ENCODE peak calls at places on chromosomes 3 and 15, in ten cellular contexts. S, I, Q, T, B, N, R, M, W and A are unnamed samples.

GRCh38 chr15:77798151-77798550 is 165.4 kb upstream of the LINGO1 start:
- DNase-seq in M (no peak), T (no peak), I (no peak), S (no peak), N (no peak), W (no peak), B (no peak), R (no peak), Q (no peak), A (no peak)

GRCh38 chr15:47616876-47617275 is 100.4 kb upstream of the SEMA6D start:
- DNase-seq in S (peak; percentile 68), T (no peak), M (no peak), B (no peak), N (no peak), W (no peak), I (no peak), R (no peak), Q (no peak), A (no peak)

GRCh38 chr3:28907616-28908015 is 373.3 kb upstream of the RBMS3 start:
- DNase-seq in I (no peak), R (no peak), W (no peak), B (no peak), S (no peak), Q (no peak), M (no peak), N (no peak), T (no peak), A (no peak)

GRCh38 chr3:55061619-55062018 is 133.8 kb upstream of the LRTM1 start:
- DNase-seq in R (no peak), N (no peak), Q (no peak), T (no peak), M (no peak), S (no peak), W (no peak), I (no peak), B (no peak), A (no peak)

GRCh38 chr15:42494998-42495360 is 455 bp upstream of the SNAP23 start:
- DNase-seq in Q (peak; percentile 63), W (no peak), I (no peak), T (peak; percentile 77), N (peak; percentile 76), R (peak; percentile 74), M (peak; percentile 44), B (peak; percentile 63), S (peak; percentile 67), A (peak; percentile 45)

GRCh38 chr3:179735321-179735720 is 82.5 kb downstream of the USP13 start:
- DNase-seq in R (no peak), W (no peak), T (no peak), S (peak; percentile 40), Q (no peak), B (no peak), I (no peak), N (no peak), M (no peak), A (no peak)

GRCh38 chr3:183131735-183132134 is 30.8 kb downstream of the LAMP3 start:
- DNase-seq in W (no peak), T (peak; percentile 73), B (no peak), M (no peak), N (no peak), R (no peak), I (no peak), S (peak; percentile 33), Q (peak; percentile 75), A (no peak)

GRCh38 chr3:139260041-139260486 is 83.8 kb upstream of the MRPS22 start:
- DNase-seq in I (no peak), M (no peak), S (no peak), N (no peak), Q (no peak), B (no peak), W (no peak), R (no peak), T (no peak), A (no peak)

GRCh38 chr15:53072077-53072476 is 281.9 kb upstream of the ONECUT1 start:
- DNase-seq in T (peak; percentile 8), S (peak; percentile 87), Q (peak; percentile 6), R (no peak), M (no peak), I (no peak), B (peak; percentile 21), W (no peak), N (peak; percentile 52), A (peak; percentile 2)

GRCh38 chr3:48466386-48467109 is 20.0 kb downstream of the ATRIP start:
- DNase-seq in T (no peak), M (peak; percentile 48), I (peak; percentile 35), N (no peak), Q (no peak), B (no peak), R (peak; percentile 74), W (no peak), S (peak; percentile 32), A (no peak)

GRCh38 chr15:56964182-56964581 is 45.7 kb downstream of the TCF12 start:
- DNase-seq in M (no peak), T (peak; percentile 42), I (no peak), Q (peak; percentile 75), W (no peak), B (peak; percentile 33), R (no peak), N (no peak), S (no peak), A (no peak)

GRCh38 chr15:24150542-24150941 is 463.4 kb upstream of the NDN start:
- DNase-seq in B (no peak), W (no peak), I (no peak), M (no peak), N (no peak), S (no peak), T (no peak), R (no peak), Q (no peak), A (no peak)

GRCh38 chr3:98325055-98325454 is 28.6 kb upstream of the OR5K4 start:
- DNase-seq in I (no peak), B (no peak), W (no peak), N (peak; percentile 18), S (peak; percentile 29), M (no peak), T (no peak), R (no peak), Q (no peak), A (no peak)
- H3K4me3 ChIP-seq in I (no peak overlapping the region), B (no peak overlapping the region), W (no peak overlapping the region), N (no peak overlapping the region), S (no peak overlapping the region), M (no peak overlapping the region), T (no peak overlapping the region), R (no peak overlapping the region), Q (no peak overlapping the region), A (no peak overlapping the region)

GRCh38 chr3:37856381-37856780 is 5.3 kb upstream of the CTDSPL start:
- DNase-seq in N (peak; percentile 51), S (no peak), T (no peak), W (no peak), M (peak; percentile 76), I (peak; percentile 41), B (no peak), Q (no peak), R (no peak), A (no peak)

GRCh38 chr3:37852097-37852496 is 9.6 kb upstream of the CTDSPL start:
- DNase-seq in B (peak; percentile 45), M (no peak), R (no peak), Q (no peak), T (peak; percentile 67), W (no peak), I (no peak), N (no peak), S (peak; percentile 91), A (no peak)

GRCh38 chr3:37855363-37855970 is 6.2 kb upstream of the CTDSPL start:
- DNase-seq in R (peak; percentile 92), I (peak; percentile 89), N (peak; percentile 94), S (peak; percentile 77), Q (peak; percentile 83), T (peak; percentile 63), M (peak; percentile 89), W (no peak), B (peak; percentile 73), A (peak; percentile 38)

GRCh38 chr3:37853691-37854413 is 7.8 kb upstream of the CTDSPL start:
- DNase-seq in Q (no peak), T (no peak), I (no peak), M (no peak), W (no peak), N (no peak), R (no peak), S (peak; percentile 99), B (no peak), A (no peak)

DNA sequence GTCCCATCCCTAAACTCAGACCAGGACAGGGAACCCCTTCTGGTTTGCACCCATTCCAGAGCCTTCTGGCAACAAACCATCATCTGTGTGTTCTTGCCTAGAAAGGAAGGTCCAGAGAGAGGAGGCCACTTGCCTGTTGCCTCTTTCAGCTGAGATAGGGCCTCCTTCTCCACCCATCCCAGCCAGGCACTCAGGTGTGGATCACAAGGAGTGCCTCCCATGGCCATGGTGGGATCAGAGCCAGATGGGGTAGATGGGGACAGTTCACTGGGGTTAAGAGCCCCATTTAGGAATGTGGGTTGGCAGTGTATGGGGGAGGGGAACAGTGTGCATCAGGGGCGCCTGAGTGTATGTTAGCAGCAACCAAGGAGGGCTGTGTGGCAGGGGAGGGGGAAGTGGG is 8.9 kb upstream of the CTDSPL start:
- DNase-seq in N (no peak), B (no peak), T (no peak), R (no peak), Q (no peak), S (no peak), I (no peak), W (no peak), M (no peak), A (no peak)
- TF ChIP-seq CTCF in N (no peak), B (no peak), T (no peak), R (no peak), Q (no peak), S (no peak), I (no peak), W (no peak), M (no peak), A (no peak)

DNA sequence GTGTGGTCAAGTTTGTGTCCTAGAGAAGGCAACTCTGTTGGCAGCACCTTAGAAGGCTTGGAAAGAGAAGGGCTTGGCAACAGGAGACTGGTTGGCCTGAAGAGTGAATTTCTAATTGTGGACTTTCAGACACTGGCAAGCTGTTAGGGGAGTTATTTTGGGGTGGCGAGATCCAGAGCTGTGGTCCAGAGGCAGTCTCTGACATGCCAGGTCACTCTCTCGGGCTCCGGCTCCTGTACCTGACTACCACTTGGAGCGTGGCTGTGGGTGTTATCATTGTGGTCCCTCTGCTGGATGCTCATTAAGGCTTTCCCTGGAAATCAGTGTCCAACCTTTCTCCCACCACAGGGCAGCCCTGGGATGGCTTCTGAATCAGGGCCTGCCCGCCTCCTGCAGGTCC is 209.0 kb downstream of the SLCO3A1 start:
- DNase-seq in W (no peak), R (no peak), B (no peak), M (peak; percentile 71), T (no peak), S (no peak), N (no peak), I (peak; percentile 49), Q (no peak), A (no peak)
- H3K4me3 ChIP-seq in W (no peak overlapping the region), R (no peak overlapping the region), B (no peak overlapping the region), M (no peak overlapping the region), T (no peak overlapping the region), S (no peak overlapping the region), N (no peak overlapping the region), I (no peak overlapping the region), Q (no peak overlapping the region), A (no peak overlapping the region)

GRCh38 chr3:165254812-165255211 is 58.6 kb upstream of the SLITRK3 start:
- DNase-seq in Q (peak; percentile 9), M (no peak), N (no peak), S (peak; percentile 58), B (peak; percentile 72), W (no peak), I (no peak), R (no peak), T (no peak), A (no peak)

GRCh38 chr3:165259518-165260193 is 63.5 kb upstream of the SLITRK3 start:
- DNase-seq in I (no peak), T (no peak), B (peak; percentile 61), Q (peak; percentile 19), M (no peak), S (peak; percentile 59), R (no peak), N (no peak), W (no peak), A (no peak)

GRCh38 chr3:165256554-165256953 is 60.4 kb upstream of the SLITRK3 start:
- DNase-seq in N (no peak), W (no peak), M (no peak), B (peak; percentile 33), Q (no peak), R (no peak), I (no peak), T (no peak), S (no peak), A (no peak)
- TF ChIP-seq CTCF in N (no peak), W (no peak), M (no peak), B (no peak), Q (no peak), R (no peak), I (no peak), T (no peak), S (no peak), A (no peak)